ENCODE peak calls at places on chromosomes 6 and 20, in four cellular contexts. C is heart left ventricle, I is OCI-LY7, J is body of pancreas. W is an unnamed sample. For H3K4me1, the result is how much of the 10 kb centered on the place peaks cover.

GRCh38 chr6:90131091-90131490 is 165.6 kb downstream of the BACH2 start:
- DNase-seq in C (no peak), I (no peak), J (no peak), W (no peak)

GRCh38 chr6:75491302-75491701 is 2.3 kb downstream of the FILIP1 start:
- DNase-seq in C (no peak), I (no peak), J (no peak), W (no peak)

GRCh38 chr20:50389808-50390684 is 120.1 kb upstream of the PTPN1 start:
- DNase-seq in C (no peak), I (no peak), J (no peak), W (no peak)

GRCh38 chr6:152127429-152128165 is 320.1 kb downstream of the ESR1 start:
- DNase-seq in C (no peak), I (no peak), J (no peak), W (no peak)

GRCh38 chr20:38536310-38536709 is 44.7 kb upstream of the ADIG start:
- DNase-seq in C (no peak), I (no peak), J (no peak), W (no peak)

GRCh38 chr6:19137419-19138035 is 699.6 kb upstream of the ID4 start:
- DNase-seq in C (no peak), I (no peak), J (no peak), W (no peak)

GRCh38 chr6:136550330-136551071 is at the start of gene MAP7:
- DNase-seq in C (peak), I (no peak), J (peak), W (peak)

GRCh38 chr6:157235600-157236039 is 87.7 kb downstream of the TMEM242 start:
- DNase-seq in C (peak), I (no peak), J (peak), W (peak)

GRCh38 chr20:11850901-11851300 is 66.8 kb upstream of the BTBD3 start:
- DNase-seq in C (no peak), I (no peak), J (no peak), W (peak)

GRCh38 chr20:49641683-49642649 is 71.7 kb downstream of the B4GALT5 start:
- DNase-seq in C (no peak), I (no peak), J (no peak), W (no peak)

GRCh38 chr6:78526432-78526831 is 340.9 kb upstream of the IRAK1BP1 start:
- DNase-seq in C (no peak), I (no peak), J (no peak), W (no peak)

GRCh38 chr20:63553251-63553932 is 567 bp upstream of the FNDC11 start:
- DNase-seq in C (peak), I (peak), J (peak), W (peak)

GRCh38 chr6:9851541-9852380 is 563.1 kb downstream of the TFAP2A start:
- DNase-seq in C (no peak), I (no peak), J (no peak), W (no peak)

GRCh38 chr6:125099211-125100017 is 54.2 kb upstream of the TPD52L1 start:
- DNase-seq in C (peak), I (no peak), J (peak), W (peak)

GRCh38 chr20:57601211-57601570 is 19.0 kb downstream of the ZBP1 start:
- DNase-seq in C (no peak), I (no peak), J (no peak), W (no peak)

GRCh38 chr6:22737331-22737730 is 168.0 kb downstream of the HDGFL1 start:
- DNase-seq in C (peak), I (no peak), J (peak), W (peak)

GRCh38 chr6:29696147-29697129 is 15.5 kb upstream of the ZFP57 start:
- DNase-seq in C (no peak), I (no peak), J (no peak), W (peak)

GRCh38 chr20:50915424-50915823 is 15.8 kb downstream of the ADNP start:
- DNase-seq in C (no peak), I (no peak), J (no peak), W (no peak)

GRCh38 chr6:4804095-4804494 is 27.9 kb downstream of the CDYL start:
- DNase-seq in C (no peak), I (no peak), J (no peak), W (peak)

GRCh38 chr20:59159091-59159821 is 4.4 kb upstream of the ZNF831 start:
- DNase-seq in C (no peak), I (no peak), J (no peak), W (peak)

GRCh38 chr6:52595000-52595795 is 18.3 kb upstream of the TRAM2 start:
- DNase-seq in C (peak), I (peak), J (no peak), W (no peak)

GRCh38 chr6:97591955-97592354 is 308.9 kb upstream of the MMS22L start:
- DNase-seq in C (no peak), I (no peak), J (no peak), W (no peak)
- H3K4me3 ChIP-seq in C (no peak), I (no peak), J (no peak), W (no peak)

DNA sequence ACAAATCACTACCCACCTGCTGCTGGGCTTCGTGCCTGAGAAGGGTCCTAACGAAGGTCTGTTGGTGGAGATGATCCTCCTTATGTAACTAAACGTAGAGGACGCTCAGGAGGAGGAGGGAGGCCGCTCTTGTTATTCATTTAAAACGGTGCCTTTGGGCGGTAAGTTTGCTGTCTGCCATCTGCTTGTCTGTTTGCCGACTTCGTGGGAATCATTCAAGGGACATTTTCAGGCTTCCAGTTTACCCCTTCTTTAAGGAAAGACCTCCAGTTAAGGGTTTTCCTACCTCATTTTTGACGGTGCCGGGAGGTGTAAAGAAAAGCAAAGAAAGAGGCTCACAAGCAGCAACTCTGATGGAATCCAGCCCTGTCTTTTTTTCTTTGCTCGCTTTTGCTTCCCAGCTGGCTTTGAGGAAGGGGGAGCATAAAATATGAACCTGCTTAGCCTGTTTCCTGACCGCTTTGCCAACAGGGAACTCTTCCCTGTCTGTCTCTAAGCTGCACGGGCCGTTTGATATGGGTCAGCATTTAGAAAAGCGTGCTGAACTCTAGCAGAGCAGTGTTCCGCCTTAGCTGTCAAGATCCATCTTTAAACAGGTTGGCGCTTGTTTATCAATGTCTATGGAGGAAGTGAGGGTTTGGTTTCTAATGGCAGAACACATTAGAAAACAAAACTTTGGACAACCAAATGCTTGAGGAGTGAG is 13.8 kb downstream of the SYTL3 start:
- DNase-seq in C (no peak), I (no peak), J (no peak), W (no peak)
- H3K4me1 ChIP-seq in C (under half), I (under half), J (under half), W (under half)

GRCh38 chr6:109902870-109903269 is 75.2 kb upstream of the GPR6 start:
- DNase-seq in C (no peak), I (no peak), J (no peak), W (no peak)
- TF ChIP-seq CTCF in C (no peak), I (no peak), J (no peak), W (no peak)

GRCh38 chr6:139494376-139495025 is 120.1 kb upstream of the CITED2 start:
- DNase-seq in C (no peak), I (no peak), J (no peak), W (no peak)
- H3K4me3 ChIP-seq in C (no peak), I (no peak), J (no peak), W (no peak)